ENCODE peak calls at places on chromosomes 13 and 19, in six cellular contexts. D, I, B, P, E and R are unnamed samples.

GRCh38 chr19:54137913-54138776 is 583 bp downstream of the CNOT3 start:
- DNase-seq in B (no peak), I (no peak), P (no peak), D (peak; percentile 67), E (peak; percentile 75), R (peak; percentile 36)

GRCh38 chr19:29837448-29837961 is 25.7 kb downstream of the CCNE1 start:
- DNase-seq in D (no peak), P (no peak), E (no peak), I (no peak), B (no peak), R (no peak)

GRCh38 chr19:604355-604754 is 14.7 kb downstream of the HCN2 start:
- DNase-seq in D (no peak), B (no peak), P (no peak), I (no peak), E (peak; percentile 89), R (peak; percentile 85)

GRCh38 chr19:47143322-47144073 is 12.9 kb downstream of the SAE1 start:
- DNase-seq in P (no peak), E (no peak), B (no peak), D (no peak), I (no peak), R (no peak)

GRCh38 chr19:9914001-9914314 is 22.4 kb downstream of the OLFM2 start:
- DNase-seq in P (no peak), I (no peak), B (no peak), D (no peak), E (no peak), R (peak; percentile 66)

GRCh38 chr19:50551713-50552187 is 16.5 kb downstream of the LRRC4B start:
- DNase-seq in B (no peak), E (peak; percentile 70), I (no peak), D (peak; percentile 54), P (no peak), R (peak; percentile 81)

GRCh38 chr19:46471116-46471733 is at the start of gene PNMA8A:
- DNase-seq in I (no peak), D (peak; percentile 94), B (no peak), P (no peak), E (peak; percentile 97), R (peak; percentile 95)

GRCh38 chr13:67133476-67133875 is 96.7 kb downstream of the PCDH9 start:
- DNase-seq in B (no peak), E (no peak), I (no peak), D (no peak), P (no peak), R (no peak)

GRCh38 chr19:17076539-17076919 is 952 bp downstream of the MYO9B start:
- DNase-seq in I (no peak), P (no peak), D (no peak), B (no peak), E (no peak), R (no peak)

GRCh38 chr13:75312884-75313520 is 169.0 kb downstream of the TBC1D4 start:
- DNase-seq in B (no peak), P (no peak), E (no peak), D (no peak), I (no peak), R (no peak)

GRCh38 chr19:6357174-6357573 is 4.2 kb upstream of the CLPP start:
- DNase-seq in B (no peak), I (no peak), D (no peak), P (no peak), E (no peak), R (no peak)

GRCh38 chr13:25632166-25632888 is 260.6 kb downstream of the ATP8A2 start:
- DNase-seq in I (no peak), B (no peak), D (peak; percentile 55), P (no peak), E (no peak), R (no peak)

GRCh38 chr13:113089693-113090414 is 15.7 kb upstream of the F7 start:
- DNase-seq in B (no peak), I (no peak), P (no peak), D (no peak), E (no peak), R (no peak)

GRCh38 chr13:113904411-113904810 is 40.5 kb upstream of the GAS6 start:
- DNase-seq in B (no peak), E (no peak), I (peak; percentile 25), P (peak; percentile 13), D (peak; percentile 72), R (peak; percentile 26)

GRCh38 chr19:39679056-39679790 is 23.5 kb downstream of the LGALS16 start:
- DNase-seq in B (no peak), D (no peak), I (no peak), P (no peak), E (no peak), R (no peak)

GRCh38 chr13:60837806-60838205 is 440.8 kb downstream of the TDRD3 start:
- DNase-seq in I (no peak), E (no peak), B (no peak), P (no peak), D (no peak), R (no peak)

GRCh38 chr19:3176715-3177501 is 1.7 kb upstream of the S1PR4 start:
- DNase-seq in B (peak; percentile 75), I (no peak), E (no peak), D (no peak), P (no peak), R (peak; percentile 84)
- TF ChIP-seq SIN3A in B (no peak), I (no peak), E (no peak), D (no peak), P (no peak), R (no peak)

DNA sequence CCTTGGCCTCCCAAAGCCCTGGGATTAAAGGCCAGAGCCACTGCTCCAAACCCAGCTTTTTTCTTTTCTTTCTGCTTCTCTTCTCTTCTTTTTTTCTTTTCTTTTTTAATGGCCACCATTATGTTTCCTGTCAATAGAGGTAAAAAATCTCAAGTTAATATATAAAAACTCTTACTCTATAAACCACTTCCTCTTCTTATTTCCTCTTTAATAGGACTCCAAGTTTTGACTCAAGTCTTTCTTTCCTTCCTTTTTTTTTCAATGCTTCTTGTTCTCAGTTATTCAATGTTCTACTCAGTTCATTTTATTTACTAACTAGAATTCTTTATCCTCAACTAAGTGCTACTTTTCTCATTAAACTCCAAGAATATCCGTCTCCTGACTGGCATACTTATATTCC is 27.1 kb upstream of the MYCBP2 start:
- DNase-seq in D (no peak), B (no peak), E (no peak), P (no peak), I (no peak), R (no peak)
- TF ChIP-seq SIN3A in D (no peak), B (no peak), E (no peak), P (no peak), I (no peak), R (no peak)

GRCh38 chr19:48926909-48927308 is 6.6 kb upstream of the DHDH start:
- DNase-seq in D (no peak), P (peak; percentile 83), E (no peak), I (no peak), B (peak; percentile 75), R (peak; percentile 47)
- TF ChIP-seq SIN3A in D (no peak), P (no peak), E (no peak), I (no peak), B (peak; percentile 64), R (no peak)

DNA sequence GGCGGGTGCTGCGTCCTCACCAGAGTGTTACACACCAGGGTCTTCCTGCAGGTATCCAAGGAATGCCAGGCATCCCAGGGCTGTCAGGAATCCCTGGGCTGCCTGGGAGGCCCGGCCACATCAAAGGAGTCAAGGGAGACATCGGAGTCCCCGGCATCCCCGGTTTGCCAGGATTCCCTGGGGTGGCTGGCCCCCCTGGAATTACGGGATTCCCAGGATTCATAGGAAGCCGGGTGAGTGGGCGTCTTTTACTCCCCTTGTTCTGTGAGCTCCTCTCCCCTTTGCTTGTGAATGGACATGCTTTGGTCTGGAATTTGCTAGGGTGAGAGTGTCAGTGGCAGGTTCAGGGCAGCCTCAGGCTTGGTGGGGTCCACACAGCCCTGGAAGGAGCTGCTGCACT is 75.9 kb downstream of the RAB20 start:
- DNase-seq in D (peak; percentile 77), E (no peak), B (no peak), P (no peak), I (peak; percentile 91), R (no peak)
- TF ChIP-seq SIN3A in D (peak; percentile 73), E (no peak), B (no peak), P (no peak), I (no peak), R (no peak)

GRCh38 chr13:26664942-26665341 is 95.6 kb downstream of the GPR12 start:
- DNase-seq in D (no peak), E (no peak), I (no peak), B (no peak), P (no peak), R (no peak)

GRCh38 chr13:26660185-26660584 is 100.4 kb downstream of the GPR12 start:
- DNase-seq in D (no peak), B (no peak), E (no peak), I (no peak), P (no peak), R (no peak)

GRCh38 chr13:26664286-26664685 is 96.3 kb downstream of the GPR12 start:
- DNase-seq in E (no peak), D (no peak), I (no peak), B (no peak), P (no peak), R (no peak)

GRCh38 chr13:26660761-26661160 is 99.8 kb downstream of the GPR12 start:
- DNase-seq in E (no peak), B (no peak), I (no peak), D (no peak), P (no peak), R (no peak)

DNA sequence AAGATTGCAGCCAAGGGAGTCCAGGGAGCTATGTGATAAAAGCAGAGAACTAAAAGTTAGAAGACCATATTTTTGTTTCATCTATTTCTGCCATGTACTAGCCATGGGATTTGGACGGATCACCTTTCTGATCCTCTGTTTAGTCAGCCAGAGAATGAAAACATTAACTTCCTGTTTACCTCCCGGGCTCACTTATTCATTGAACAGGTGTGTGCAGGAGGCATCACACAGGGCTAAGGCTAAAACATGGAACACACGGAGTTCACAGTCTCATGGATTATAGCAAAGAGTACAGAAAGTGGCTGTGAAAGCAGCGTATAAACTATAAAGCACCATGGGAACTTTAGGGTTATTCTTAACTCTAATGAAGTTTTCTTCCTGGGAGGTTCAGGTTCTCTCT is 96.8 kb downstream of the GPR12 start:
- DNase-seq in B (no peak), P (no peak), E (no peak), D (no peak), I (no peak), R (no peak)
- TF ChIP-seq SIN3A in B (no peak), P (no peak), E (no peak), D (no peak), I (no peak), R (no peak)